ENCODE peak calls at places on chromosome 12, in four cellular contexts. B, E, A and S are unnamed samples.

GRCh38 chr12:2332266-2332665 is 279.5 kb downstream of the CACNA1C start:
- DNase-seq in E (no peak), A (no peak), B (no peak), S (no peak)

GRCh38 chr12:65152586-65152985 is 16.8 kb upstream of the LEMD3 start:
- DNase-seq in A (no peak), E (no peak), B (no peak), S (no peak)

GRCh38 chr12:103745962-103746361 is 95.1 kb downstream of the NT5DC3 start:
- DNase-seq in B (no peak), E (peak), A (no peak), S (peak)

GRCh38 chr12:126874427-126875026 is 1392.4 kb upstream of the TMEM132C start:
- DNase-seq in A (peak), B (peak), E (peak), S (peak)

GRCh38 chr12:120404271-120404670 is 33.6 kb upstream of the COX6A1 start:
- DNase-seq in A (no peak), B (no peak), E (no peak), S (no peak)

GRCh38 chr12:109475993-109476806 is 900 bp downstream of the KCTD10 start:
- DNase-seq in B (no peak), A (no peak), E (no peak), S (no peak)

GRCh38 chr12:64633940-64634337 is 23.6 kb downstream of the RASSF3 start:
- DNase-seq in E (no peak), B (peak), A (no peak), S (peak)

GRCh38 chr12:92629349-92630065 is 73.3 kb upstream of the PLEKHG7 start:
- DNase-seq in E (no peak), A (no peak), B (no peak), S (peak)

GRCh38 chr12:42985506-42985905 is 396.0 kb upstream of the PRICKLE1 start:
- DNase-seq in B (no peak), E (no peak), A (no peak), S (no peak)
- TF ChIP-seq CBX5 in B (no peak), E (no peak), A (no peak), S (no peak)

DNA sequence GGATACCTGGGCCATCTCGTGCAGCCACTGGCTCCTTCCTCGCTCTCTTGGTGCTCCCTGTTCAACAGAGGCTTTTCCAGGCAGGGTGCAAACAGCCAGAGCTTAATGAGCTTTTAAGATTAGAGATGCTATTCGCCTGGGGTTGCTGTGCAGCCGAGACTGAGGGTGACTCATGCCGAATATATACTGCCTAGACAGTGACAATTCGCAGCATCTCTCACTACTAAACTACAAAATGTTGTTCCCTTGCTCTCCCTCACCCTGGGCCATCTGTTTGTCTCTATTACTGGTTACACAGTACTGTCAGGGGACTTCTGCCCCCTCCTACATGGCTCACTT is 26.0 kb upstream of the TESC start:
- DNase-seq in A (no peak), E (no peak), B (no peak), S (no peak)
- TF ChIP-seq HDAC6 in A (no peak), E (no peak), B (no peak), S (no peak)

GRCh38 chr12:7581046-7581445 is 77.5 kb upstream of the CD163 start:
- DNase-seq in A (no peak), B (no peak), E (no peak), S (no peak)
- TF ChIP-seq CBX5 in A (no peak), B (no peak), E (no peak), S (no peak)

GRCh38 chr12:6047249-6048227 is 76.9 kb downstream of the VWF start:
- DNase-seq in E (no peak), A (no peak), B (no peak), S (no peak)

GRCh38 chr12:6052940-6053329 is 71.5 kb downstream of the VWF start:
- DNase-seq in A (no peak), B (no peak), E (no peak), S (no peak)

GRCh38 chr12:6052206-6052939 is 72.1 kb downstream of the VWF start:
- DNase-seq in E (no peak), B (no peak), A (no peak), S (no peak)

GRCh38 chr12:6049587-6049986 is 74.9 kb downstream of the VWF start:
- DNase-seq in A (no peak), E (no peak), B (no peak), S (no peak)

DNA sequence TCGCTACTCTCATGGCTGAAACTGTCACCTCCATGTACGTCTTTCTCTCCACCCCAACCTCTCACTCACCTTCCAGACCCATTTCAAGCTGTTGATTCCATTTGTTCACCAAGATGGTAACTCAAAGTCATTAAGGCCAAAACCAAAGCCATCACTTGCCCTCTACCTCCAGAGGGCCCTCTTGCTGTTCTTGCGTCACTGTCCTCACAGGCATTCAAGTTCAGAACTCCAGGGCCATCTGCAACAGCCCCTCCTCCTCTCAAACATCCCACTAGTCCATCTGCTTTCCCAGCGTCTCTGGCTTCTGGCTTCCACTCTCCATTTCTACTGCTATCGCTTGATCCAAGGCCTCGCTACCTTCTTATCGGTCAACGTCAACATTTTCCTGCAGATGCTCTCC is 74.5 kb downstream of the VWF start:
- DNase-seq in A (no peak), B (peak), E (no peak), S (peak)
- TF ChIP-seq HDAC6 in A (no peak), B (no peak), E (no peak), S (no peak)

GRCh38 chr12:26845057-26845666 is 12.2 kb upstream of the ITPR2 start:
- DNase-seq in A (no peak), E (peak), B (peak), S (no peak)

GRCh38 chr12:26845984-26846383 is 13.0 kb upstream of the ITPR2 start:
- DNase-seq in E (no peak), B (peak), A (no peak), S (peak)

GRCh38 chr12:26846419-26846818 is 13.4 kb upstream of the ITPR2 start:
- DNase-seq in A (no peak), B (no peak), E (no peak), S (no peak)

GRCh38 chr12:26847431-26847830 is 14.4 kb upstream of the ITPR2 start:
- DNase-seq in B (no peak), A (no peak), E (no peak), S (no peak)

GRCh38 chr12:26848156-26848825 is 15.3 kb upstream of the ITPR2 start:
- DNase-seq in B (no peak), E (no peak), A (no peak), S (no peak)
- TF ChIP-seq CBX5 in B (no peak), E (no peak), A (no peak), S (no peak)

GRCh38 chr12:123150273-123150803 is 552 bp downstream of the PITPNM2 start:
- DNase-seq in A (no peak), E (no peak), B (no peak), S (peak)
- TF ChIP-seq HDAC6 in A (no peak), E (no peak), B (no peak), S (no peak)

GRCh38 chr12:132986885-132987225 is 688 bp downstream of the ZNF26 start:
- DNase-seq in B (peak), A (no peak), E (no peak), S (no peak)
- TF ChIP-seq CBX5 in B (no peak), A (no peak), E (no peak), S (no peak)

GRCh38 chr12:57222286-57223190 is 5.9 kb downstream of the NXPH4 start:
- DNase-seq in A (no peak), E (no peak), B (no peak), S (no peak)
- TF ChIP-seq HDAC6 in A (no peak), E (no peak), B (no peak), S (no peak)

DNA sequence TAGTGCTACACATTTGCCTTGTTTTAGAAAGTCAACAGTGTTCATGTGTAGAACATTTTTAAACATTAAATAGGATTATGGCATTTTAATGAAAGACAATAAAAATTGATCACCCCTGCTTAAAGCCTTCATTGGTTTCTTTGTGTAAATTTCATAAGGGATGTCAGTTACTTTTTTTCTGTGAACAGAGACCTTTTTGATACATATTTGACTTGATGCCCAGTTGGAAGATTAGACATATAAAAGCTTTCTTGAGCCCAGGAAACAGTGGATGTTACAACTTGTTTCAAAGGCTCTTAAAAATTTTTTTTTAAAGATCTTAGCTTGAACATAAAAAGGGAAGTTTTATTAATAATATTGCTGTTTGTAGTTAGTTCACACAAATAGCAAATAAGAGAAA is 168.7 kb upstream of the PDZRN4 start:
- DNase-seq in E (no peak), B (no peak), A (no peak), S (no peak)
- TF ChIP-seq CBX5 in E (no peak), B (no peak), A (no peak), S (no peak)